ENCODE peak calls at places on chromosomes 6 and 20, in ten cellular contexts. V is pancreas; G is iPS DF 6.9; J is tibial artery; N is adrenal gland; O is MM.1S; H is GM23248; X is effector memory CD4-positive, alpha-beta T cell; D is upper lobe of right lung; R is Peyer's patch. P is an unnamed sample.
A peak's percentile ranks its signal among the peaks of the same experiment; 100 is the strongest.

GRCh38 chr20:25011831-25012241 is 19.3 kb upstream of the APMAP start:
- DNase-seq in V (no peak), G (no peak), J (peak; percentile 6), N (peak; percentile 39), O (no peak), H (no peak), X (no peak), D (no peak), R (peak; percentile 39), P (no peak)

GRCh38 chr6:132768051-132768517 is 10.4 kb upstream of the VNN2 start:
- DNase-seq in V (peak; percentile 44), G (peak; percentile 47), J (peak; percentile 43), N (peak; percentile 59), O (no peak), H (peak; percentile 27), X (no peak), D (peak; percentile 74), R (peak; percentile 61), P (peak; percentile 60)

GRCh38 chr6:142845624-142846458 is 99.1 kb downstream of the HIVEP2 start:
- DNase-seq in V (peak; percentile 94), G (no peak), J (peak; percentile 81), N (peak; percentile 96), O (peak; percentile 67), H (peak; percentile 80), X (peak; percentile 41), D (peak; percentile 90), R (peak; percentile 93), P (peak; percentile 90)

GRCh38 chr6:105522626-105523322 is 119.9 kb upstream of the PREP start:
- DNase-seq in V (no peak), G (no peak), J (no peak), N (no peak), O (peak; percentile 8), H (peak; percentile 50), X (no peak), D (no peak), R (no peak), P (no peak)

GRCh38 chr6:328184-328670 is 35.9 kb downstream of the DUSP22 start:
- DNase-seq in V (no peak), G (no peak), J (peak; percentile 79), N (peak; percentile 76), O (peak; percentile 99), H (peak; percentile 96), X (no peak), D (no peak), R (peak; percentile 76), P (peak; percentile 56)

GRCh38 chr6:150981095-150981494 is 115.6 kb downstream of the MTHFD1L start:
- DNase-seq in V (no peak), G (no peak), J (no peak), N (no peak), O (no peak), H (no peak), X (no peak), D (no peak), R (no peak), P (no peak)

GRCh38 chr6:121771937-121772717 is 336.7 kb downstream of the GJA1 start:
- DNase-seq in V (no peak), G (no peak), J (no peak), N (no peak), O (peak; percentile 48), H (no peak), X (no peak), D (no peak), R (no peak), P (no peak)

GRCh38 chr6:111738156-111738555 is 132.5 kb upstream of the TRAF3IP2 start:
- DNase-seq in V (no peak), G (no peak), J (no peak), N (no peak), O (no peak), H (no peak), X (no peak), D (no peak), R (no peak), P (no peak)

GRCh38 chr20:54293526-54293925 is 85.6 kb downstream of the PFDN4 start:
- DNase-seq in V (no peak), G (no peak), J (no peak), N (peak; percentile 55), O (no peak), H (no peak), X (no peak), D (no peak), R (no peak), P (no peak)

GRCh38 chr6:15405111-15405510 is 159.2 kb downstream of the JARID2 start:
- DNase-seq in V (no peak), G (no peak), J (no peak), N (no peak), O (no peak), H (no peak), X (no peak), D (no peak), R (no peak), P (no peak)
- H3K4me1 ChIP-seq in V (peaks cover 3% of the 10 kb centered on the region), G (peaks cover 3% of the 10 kb centered on the region), J (peaks cover 19% of the 10 kb centered on the region), N (peaks cover 37% of the 10 kb centered on the region), O (peaks cover 10% of the 10 kb centered on the region), H (peaks cover 22% of the 10 kb centered on the region), X (peaks cover 16% of the 10 kb centered on the region), D (peaks cover 24% of the 10 kb centered on the region), R (no peaks in the 10 kb centered on the region), P (peaks cover 53% of the 10 kb centered on the region)

GRCh38 chr20:19998990-19999705 is 18.0 kb upstream of the NAA20 start:
- DNase-seq in V (no peak), G (no peak), J (no peak), N (peak; percentile 61), O (no peak), H (no peak), X (no peak), D (no peak), R (no peak), P (no peak)

GRCh38 chr20:20005381-20005780 is 11.8 kb upstream of the NAA20 start:
- DNase-seq in V (no peak), G (no peak), J (no peak), N (no peak), O (no peak), H (no peak), X (no peak), D (no peak), R (no peak), P (no peak)

GRCh38 chr20:20002101-20002998 is 14.8 kb upstream of the NAA20 start:
- DNase-seq in V (no peak), G (no peak), J (no peak), N (peak; percentile 51), O (no peak), H (no peak), X (no peak), D (no peak), R (no peak), P (no peak)

GRCh38 chr20:20000223-20000968 is 16.8 kb upstream of the NAA20 start:
- DNase-seq in V (no peak), G (no peak), J (no peak), N (peak; percentile 56), O (no peak), H (no peak), X (no peak), D (no peak), R (no peak), P (no peak)

GRCh38 chr20:20003088-20003954 is 13.8 kb upstream of the NAA20 start:
- DNase-seq in V (no peak), G (no peak), J (peak; percentile 60), N (peak; percentile 69), O (peak; percentile 62), H (peak; percentile 52), X (no peak), D (no peak), R (no peak), P (no peak)
- H3K4me1 ChIP-seq in V (peaks cover 29% of the 10 kb centered on the region), G (no peaks in the 10 kb centered on the region), J (peaks cover 25% of the 10 kb centered on the region), N (peaks cover 34% of the 10 kb centered on the region), O (peaks cover 4% of the 10 kb centered on the region), H (peaks cover 21% of the 10 kb centered on the region), X (no peaks in the 10 kb centered on the region), D (peaks cover 27% of the 10 kb centered on the region), R (no peaks in the 10 kb centered on the region), P (peaks cover 19% of the 10 kb centered on the region)

GRCh38 chr6:154453329-154453728 is 57.2 kb downstream of the CNKSR3 start:
- DNase-seq in V (no peak), G (no peak), J (no peak), N (no peak), O (no peak), H (no peak), X (no peak), D (no peak), R (no peak), P (no peak)
- H3K4me1 ChIP-seq in V (peaks cover 21% of the 10 kb centered on the region), G (no peaks in the 10 kb centered on the region), J (peaks cover 39% of the 10 kb centered on the region), N (peaks cover 3% of the 10 kb centered on the region), O (no peaks in the 10 kb centered on the region), H (peaks cover 8% of the 10 kb centered on the region), X (no peaks in the 10 kb centered on the region), D (peaks cover 7% of the 10 kb centered on the region), R (no peaks in the 10 kb centered on the region), P (peaks cover 16% of the 10 kb centered on the region)

GRCh38 chr6:30887901-30888300 is 3.6 kb downstream of the DDR1 start:
- DNase-seq in V (no peak), G (no peak), J (no peak), N (no peak), O (no peak), H (peak; percentile 67), X (no peak), D (peak; percentile 0), R (no peak), P (no peak)

GRCh38 chr6:30884521-30885480 is 482 bp downstream of the DDR1 start:
- DNase-seq in V (peak; percentile 80), G (no peak), J (peak; percentile 50), N (peak; percentile 73), O (no peak), H (peak; percentile 75), X (no peak), D (peak; percentile 74), R (peak; percentile 74), P (peak; percentile 70)

GRCh38 chr6:30886897-30887255 is 2.6 kb downstream of the DDR1 start:
- DNase-seq in V (no peak), G (no peak), J (no peak), N (no peak), O (no peak), H (no peak), X (no peak), D (no peak), R (peak; percentile 8), P (no peak)

GRCh38 chr6:30885481-30885998 is 1.2 kb downstream of the DDR1 start:
- DNase-seq in V (no peak), G (no peak), J (no peak), N (no peak), O (no peak), H (peak; percentile 60), X (no peak), D (no peak), R (peak; percentile 62), P (peak; percentile 77)

GRCh38 chr6:30885999-30886896 is 1.9 kb downstream of the DDR1 start:
- DNase-seq in V (no peak), G (no peak), J (peak; percentile 50), N (peak; percentile 95), O (no peak), H (peak; percentile 93), X (no peak), D (peak; percentile 59), R (peak; percentile 86), P (peak; percentile 90)
- H3K4me1 ChIP-seq in V (peaks cover 20% of the 10 kb centered on the region), G (peaks cover 20% of the 10 kb centered on the region), J (peaks cover 49% of the 10 kb centered on the region), N (peaks cover 47% of the 10 kb centered on the region), O (no peaks in the 10 kb centered on the region), H (peaks cover 35% of the 10 kb centered on the region), X (peaks cover 28% of the 10 kb centered on the region), D (peaks cover 26% of the 10 kb centered on the region), R (peaks cover 32% of the 10 kb centered on the region), P (peaks cover 42% of the 10 kb centered on the region)

GRCh38 chr20:61515922-61516321 is 263.9 kb downstream of the CDH4 start:
- DNase-seq in V (no peak), G (no peak), J (no peak), N (no peak), O (no peak), H (no peak), X (no peak), D (no peak), R (no peak), P (no peak)
- H3K4me1 ChIP-seq in V (no peaks in the 10 kb centered on the region), G (peaks cover 4% of the 10 kb centered on the region), J (no peaks in the 10 kb centered on the region), N (no peaks in the 10 kb centered on the region), O (no peaks in the 10 kb centered on the region), H (no peaks in the 10 kb centered on the region), X (no peaks in the 10 kb centered on the region), D (no peaks in the 10 kb centered on the region), R (no peaks in the 10 kb centered on the region), P (no peaks in the 10 kb centered on the region)

P was measured in hepatocyte.